ENCODE peak calls at places on chromosome X, in ten cellular contexts. One of them, this sample, is unnamed.

GRCh38 chrX:46325312-46325877 is 219.8 kb downstream of the ZNF674 start:
- DNase-seq in left lung: peak; percentile 39
- DNase-seq in PC-3: peak; percentile 96
- DNase-seq in A549: peak; percentile 80
- DNase-seq in A673: peak; percentile 79
- DNase-seq in dorsolateral prefrontal cortex: no peak
- DNase-seq in transverse colon: no peak
- DNase-seq in WERI-Rb-1: no peak
- DNase-seq in upper lobe of left lung: peak; percentile 21
- DNase-seq in IMR-90: peak; percentile 52
- DNase-seq in this sample: peak; percentile 84

GRCh38 chrX:101803451-101803850 is 128.4 kb downstream of the ZMAT1 start:
- DNase-seq in WERI-Rb-1: no peak
- DNase-seq in A549: no peak
- DNase-seq in IMR-90: peak; percentile 19
- DNase-seq in A673: peak; percentile 7
- DNase-seq in transverse colon: no peak
- DNase-seq in PC-3: peak; percentile 44
- DNase-seq in dorsolateral prefrontal cortex: no peak
- DNase-seq in left lung: no peak
- DNase-seq in upper lobe of left lung: no peak
- DNase-seq in this sample: no peak

GRCh38 chrX:107451754-107452153 is 2.3 kb downstream of the FRMPD3 start:
- DNase-seq in WERI-Rb-1: no peak
- DNase-seq in A673: no peak
- DNase-seq in dorsolateral prefrontal cortex: no peak
- DNase-seq in PC-3: no peak
- DNase-seq in IMR-90: no peak
- DNase-seq in transverse colon: no peak
- DNase-seq in A549: no peak
- DNase-seq in upper lobe of left lung: no peak
- DNase-seq in left lung: no peak
- DNase-seq in this sample: no peak

GRCh38 chrX:20217279-20217678 is 49.4 kb downstream of the RPS6KA3 start:
- DNase-seq in dorsolateral prefrontal cortex: no peak
- DNase-seq in left lung: no peak
- DNase-seq in IMR-90: peak; percentile 78
- DNase-seq in A549: peak; percentile 13
- DNase-seq in transverse colon: no peak
- DNase-seq in upper lobe of left lung: no peak
- DNase-seq in WERI-Rb-1: no peak
- DNase-seq in PC-3: peak; percentile 84
- DNase-seq in A673: peak; percentile 74
- DNase-seq in this sample: peak; percentile 20

GRCh38 chrX:1589356-1590130 is 1.9 kb upstream of the AKAP17A start:
- DNase-seq in left lung: no peak
- DNase-seq in WERI-Rb-1: no peak
- DNase-seq in IMR-90: no peak
- DNase-seq in A673: no peak
- DNase-seq in PC-3: no peak
- DNase-seq in A549: no peak
- DNase-seq in upper lobe of left lung: no peak
- DNase-seq in transverse colon: no peak
- DNase-seq in dorsolateral prefrontal cortex: peak; percentile 8
- DNase-seq in this sample: no peak

GRCh38 chrX:1717326-1717725 is 102.5 kb downstream of the ASMT start:
- DNase-seq in left lung: no peak
- DNase-seq in A673: peak; percentile 7
- DNase-seq in transverse colon: no peak
- DNase-seq in A549: no peak
- DNase-seq in IMR-90: no peak
- DNase-seq in PC-3: no peak
- DNase-seq in upper lobe of left lung: no peak
- DNase-seq in WERI-Rb-1: no peak
- DNase-seq in dorsolateral prefrontal cortex: no peak
- DNase-seq in this sample: no peak

GRCh38 chrX:3549442-3549875 is 164.0 kb downstream of the PRKX start:
- DNase-seq in transverse colon: no peak
- DNase-seq in A673: peak; percentile 54
- DNase-seq in A549: peak; percentile 9
- DNase-seq in left lung: peak; percentile 33
- DNase-seq in IMR-90: peak; percentile 48
- DNase-seq in upper lobe of left lung: no peak
- DNase-seq in WERI-Rb-1: no peak
- DNase-seq in dorsolateral prefrontal cortex: peak; percentile 34
- DNase-seq in PC-3: peak; percentile 8
- DNase-seq in this sample: no peak

GRCh38 chrX:1592128-1592862 is 891 bp downstream of the AKAP17A start:
- DNase-seq in A673: no peak
- DNase-seq in upper lobe of left lung: no peak
- DNase-seq in IMR-90: peak; percentile 5
- DNase-seq in PC-3: peak; percentile 19
- DNase-seq in left lung: no peak
- DNase-seq in A549: no peak
- DNase-seq in transverse colon: peak; percentile 38
- DNase-seq in WERI-Rb-1: no peak
- DNase-seq in dorsolateral prefrontal cortex: peak; percentile 34
- DNase-seq in this sample: peak; percentile 31

GRCh38 chrX:43165343-43165920 is 387.5 kb upstream of the PPP1R2C start:
- DNase-seq in A549: no peak
- DNase-seq in left lung: no peak
- DNase-seq in dorsolateral prefrontal cortex: no peak
- DNase-seq in IMR-90: no peak
- DNase-seq in transverse colon: no peak
- DNase-seq in PC-3: no peak
- DNase-seq in upper lobe of left lung: no peak
- DNase-seq in A673: no peak
- DNase-seq in WERI-Rb-1: no peak
- DNase-seq in this sample: no peak

GRCh38 chrX:137118136-137118535 is 84.3 kb upstream of the GPR101 start:
- DNase-seq in left lung: no peak
- DNase-seq in PC-3: peak; percentile 79
- DNase-seq in IMR-90: no peak
- DNase-seq in transverse colon: no peak
- DNase-seq in WERI-Rb-1: no peak
- DNase-seq in A549: no peak
- DNase-seq in upper lobe of left lung: peak; percentile 20
- DNase-seq in A673: no peak
- DNase-seq in dorsolateral prefrontal cortex: no peak
- DNase-seq in this sample: no peak

GRCh38 chrX:39745782-39746181 is 352.0 kb downstream of the BCOR start:
- DNase-seq in dorsolateral prefrontal cortex: no peak
- DNase-seq in PC-3: no peak
- DNase-seq in IMR-90: no peak
- DNase-seq in transverse colon: no peak
- DNase-seq in left lung: no peak
- DNase-seq in upper lobe of left lung: no peak
- DNase-seq in A549: no peak
- DNase-seq in A673: no peak
- DNase-seq in WERI-Rb-1: no peak
- DNase-seq in this sample: no peak

GRCh38 chrX:140346711-140347110 is 158.2 kb downstream of the SOX3 start:
- DNase-seq in A549: no peak
- DNase-seq in A673: peak; percentile 2
- DNase-seq in dorsolateral prefrontal cortex: no peak
- DNase-seq in upper lobe of left lung: no peak
- DNase-seq in PC-3: no peak
- DNase-seq in WERI-Rb-1: no peak
- DNase-seq in transverse colon: no peak
- DNase-seq in IMR-90: no peak
- DNase-seq in left lung: no peak
- DNase-seq in this sample: no peak

GRCh38 chrX:72240976-72241375 is 2.1 kb upstream of the ERCC6L start:
- DNase-seq in dorsolateral prefrontal cortex: no peak
- DNase-seq in A673: peak; percentile 15
- DNase-seq in PC-3: no peak
- DNase-seq in transverse colon: no peak
- DNase-seq in A549: no peak
- DNase-seq in left lung: no peak
- DNase-seq in upper lobe of left lung: no peak
- DNase-seq in IMR-90: no peak
- DNase-seq in WERI-Rb-1: no peak
- DNase-seq in this sample: no peak

GRCh38 chrX:64977830-64978229 is 1.6 kb upstream of the ZC4H2 start:
- DNase-seq in WERI-Rb-1: no peak
- DNase-seq in A549: no peak
- DNase-seq in left lung: no peak
- DNase-seq in transverse colon: no peak
- DNase-seq in PC-3: peak; percentile 69
- DNase-seq in IMR-90: peak; percentile 28
- DNase-seq in upper lobe of left lung: no peak
- DNase-seq in A673: no peak
- DNase-seq in dorsolateral prefrontal cortex: no peak
- DNase-seq in this sample: no peak

GRCh38 chrX:152428089-152428488 is 23.0 kb downstream of the GABRA3 start:
- DNase-seq in dorsolateral prefrontal cortex: no peak
- DNase-seq in A549: no peak
- DNase-seq in left lung: no peak
- DNase-seq in transverse colon: no peak
- DNase-seq in WERI-Rb-1: no peak
- DNase-seq in IMR-90: no peak
- DNase-seq in upper lobe of left lung: no peak
- DNase-seq in PC-3: no peak
- DNase-seq in A673: no peak
- DNase-seq in this sample: no peak

GRCh38 chrX:155768036-155768769 is 112.9 kb upstream of the VAMP7 start:
- DNase-seq in transverse colon: no peak
- DNase-seq in A549: peak; percentile 4
- DNase-seq in IMR-90: peak; percentile 35
- DNase-seq in upper lobe of left lung: no peak
- DNase-seq in A673: no peak
- DNase-seq in WERI-Rb-1: peak; percentile 13
- DNase-seq in PC-3: no peak
- DNase-seq in left lung: no peak
- DNase-seq in dorsolateral prefrontal cortex: no peak
- DNase-seq in this sample: no peak

GRCh38 chrX:64204701-64205440 is 637 bp downstream of the AMER1 start:
- DNase-seq in PC-3: peak; percentile 25
- DNase-seq in transverse colon: no peak
- DNase-seq in A549: peak; percentile 42
- DNase-seq in IMR-90: peak; percentile 19
- DNase-seq in WERI-Rb-1: peak; percentile 40
- DNase-seq in left lung: peak; percentile 46
- DNase-seq in A673: peak; percentile 19
- DNase-seq in dorsolateral prefrontal cortex: peak; percentile 36
- DNase-seq in upper lobe of left lung: peak; percentile 29
- DNase-seq in this sample: peak; percentile 27

GRCh38 chrX:42695800-42696358 is 82.1 kb downstream of the PPP1R2C start:
- DNase-seq in A549: no peak
- DNase-seq in WERI-Rb-1: no peak
- DNase-seq in upper lobe of left lung: no peak
- DNase-seq in transverse colon: no peak
- DNase-seq in dorsolateral prefrontal cortex: no peak
- DNase-seq in A673: no peak
- DNase-seq in PC-3: no peak
- DNase-seq in IMR-90: no peak
- DNase-seq in left lung: no peak
- DNase-seq in this sample: no peak

GRCh38 chrX:22097295-22097694 is 65.2 kb downstream of the PHEX start:
- DNase-seq in left lung: no peak
- DNase-seq in upper lobe of left lung: no peak
- DNase-seq in PC-3: peak; percentile 87
- DNase-seq in transverse colon: no peak
- DNase-seq in A673: no peak
- DNase-seq in dorsolateral prefrontal cortex: no peak
- DNase-seq in IMR-90: peak; percentile 92
- DNase-seq in A549: no peak
- DNase-seq in WERI-Rb-1: no peak
- DNase-seq in this sample: peak; percentile 9

GRCh38 chrX:17374619-17375360 is at the start of gene NHS:
- DNase-seq in WERI-Rb-1: peak; percentile 49
- DNase-seq in upper lobe of left lung: peak; percentile 36
- DNase-seq in PC-3: peak; percentile 83
- DNase-seq in A673: peak; percentile 57
- DNase-seq in A549: peak; percentile 68
- DNase-seq in left lung: peak; percentile 36
- DNase-seq in IMR-90: peak; percentile 63
- DNase-seq in transverse colon: peak; percentile 75
- DNase-seq in dorsolateral prefrontal cortex: peak; percentile 41
- DNase-seq in this sample: peak; percentile 69
- TF ChIP-seq CTCF in WERI-Rb-1: peak; percentile 57
- TF ChIP-seq CTCF in upper lobe of left lung: peak; percentile 47
- TF ChIP-seq CTCF in PC-3: peak; percentile 57
- TF ChIP-seq CTCF in A673: no peak
- TF ChIP-seq CTCF in A549: peak; percentile 56
- TF ChIP-seq CTCF in left lung: no peak
- TF ChIP-seq CTCF in IMR-90: peak; percentile 36
- TF ChIP-seq CTCF in transverse colon: peak; percentile 56
- TF ChIP-seq CTCF in dorsolateral prefrontal cortex: peak; percentile 31
- TF ChIP-seq CTCF in this sample: peak; percentile 68

GRCh38 chrX:17038277-17038676 is 91.8 kb downstream of the REPS2 start:
- DNase-seq in left lung: no peak
- DNase-seq in WERI-Rb-1: no peak
- DNase-seq in dorsolateral prefrontal cortex: no peak
- DNase-seq in transverse colon: no peak
- DNase-seq in PC-3: no peak
- DNase-seq in IMR-90: no peak
- DNase-seq in upper lobe of left lung: peak; percentile 64
- DNase-seq in A549: no peak
- DNase-seq in A673: no peak
- DNase-seq in this sample: no peak
- H3K27ac ChIP-seq in left lung: no peak overlapping the region
- H3K27ac ChIP-seq in WERI-Rb-1: no peak overlapping the region
- H3K27ac ChIP-seq in dorsolateral prefrontal cortex: peak overlapping the region; percentile 72
- H3K27ac ChIP-seq in transverse colon: peak overlapping the region; percentile 59
- H3K27ac ChIP-seq in PC-3: no peak overlapping the region
- H3K27ac ChIP-seq in IMR-90: no peak overlapping the region
- H3K27ac ChIP-seq in upper lobe of left lung: no peak overlapping the region
- H3K27ac ChIP-seq in A549: no peak overlapping the region
- H3K27ac ChIP-seq in A673: no peak overlapping the region
- H3K27ac ChIP-seq in this sample: no peak overlapping the region

DNA sequence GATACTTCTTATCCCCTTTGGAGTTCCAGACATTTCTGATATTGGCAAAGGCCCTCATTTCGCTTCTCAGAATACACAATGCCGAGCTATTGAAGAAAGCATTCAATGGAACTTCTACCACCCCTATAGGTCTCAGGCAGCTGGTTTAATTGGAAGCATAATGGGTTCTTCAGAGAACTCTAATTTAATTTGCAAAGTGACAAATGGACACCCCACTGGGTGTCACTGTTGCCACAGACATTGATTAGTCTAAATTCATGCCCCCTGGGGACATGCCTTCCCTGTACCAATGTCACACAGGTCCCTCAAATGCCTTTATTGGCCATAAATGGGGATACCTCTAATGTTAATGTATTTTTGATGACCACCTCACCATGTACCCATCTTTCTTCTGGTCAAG is 22.9 kb upstream of the TMEM255A start:
- DNase-seq in PC-3: no peak
- DNase-seq in upper lobe of left lung: no peak
- DNase-seq in A673: peak; percentile 6
- DNase-seq in A549: no peak
- DNase-seq in WERI-Rb-1: no peak
- DNase-seq in transverse colon: no peak
- DNase-seq in dorsolateral prefrontal cortex: no peak
- DNase-seq in IMR-90: no peak
- DNase-seq in left lung: no peak
- DNase-seq in this sample: no peak
- TF ChIP-seq CTCF in PC-3: peak; percentile 13
- TF ChIP-seq CTCF in upper lobe of left lung: no peak
- TF ChIP-seq CTCF in A673: no peak
- TF ChIP-seq CTCF in A549: no peak
- TF ChIP-seq CTCF in WERI-Rb-1: no peak
- TF ChIP-seq CTCF in transverse colon: no peak
- TF ChIP-seq CTCF in dorsolateral prefrontal cortex: no peak
- TF ChIP-seq CTCF in IMR-90: no peak
- TF ChIP-seq CTCF in left lung: no peak
- TF ChIP-seq CTCF in this sample: no peak

GRCh38 chrX:133989993-133990392 is 4.6 kb upstream of the GPC3 start:
- DNase-seq in A549: no peak
- DNase-seq in transverse colon: no peak
- DNase-seq in A673: no peak
- DNase-seq in WERI-Rb-1: no peak
- DNase-seq in dorsolateral prefrontal cortex: no peak
- DNase-seq in PC-3: no peak
- DNase-seq in upper lobe of left lung: no peak
- DNase-seq in IMR-90: no peak
- DNase-seq in left lung: no peak
- DNase-seq in this sample: no peak
- H3K27ac ChIP-seq in A549: no peak overlapping the region
- H3K27ac ChIP-seq in transverse colon: no peak overlapping the region
- H3K27ac ChIP-seq in A673: no peak overlapping the region
- H3K27ac ChIP-seq in WERI-Rb-1: no peak overlapping the region
- H3K27ac ChIP-seq in dorsolateral prefrontal cortex: no peak overlapping the region
- H3K27ac ChIP-seq in PC-3: no peak overlapping the region
- H3K27ac ChIP-seq in upper lobe of left lung: no peak overlapping the region
- H3K27ac ChIP-seq in IMR-90: no peak overlapping the region
- H3K27ac ChIP-seq in left lung: no peak overlapping the region
- H3K27ac ChIP-seq in this sample: no peak overlapping the region